ENCODE peak calls at places on chromosomes 2 and 18, in six cellular contexts. F is cardiac muscle cell, M is pancreas, V is mesendoderm, W is prostate gland, D is A549. N is an unnamed sample.

GRCh38 chr18:323253-323622 is 55.4 kb upstream of the THOC1 start:
- DNase-seq in D (no peak), M (no peak), V (no peak), F (peak), W (no peak), N (no peak)

GRCh38 chr2:58762176-58762781 is 521.2 kb upstream of the FANCL start:
- DNase-seq in W (peak), M (no peak), D (peak), V (peak), F (peak), N (peak)

GRCh38 chr18:77108001-77108692 is 24.4 kb downstream of the MBP start:
- DNase-seq in W (no peak), V (no peak), M (no peak), F (peak), D (no peak), N (no peak)

GRCh38 chr2:219296631-219297391 is 12.4 kb downstream of the PTPRN start:
- DNase-seq in F (no peak), D (no peak), W (no peak), V (no peak), M (no peak), N (peak)

GRCh38 chr2:192278701-192279100 is 84.0 kb upstream of the TMEFF2 start:
- DNase-seq in W (no peak), M (no peak), F (no peak), V (no peak), D (no peak), N (no peak)

GRCh38 chr2:71243548-71244301 is 16.8 kb upstream of the PAIP2B start:
- DNase-seq in V (peak), M (no peak), D (no peak), F (peak), W (no peak), N (no peak)

GRCh38 chr2:69250981-69251380 is 136.0 kb downstream of the GFPT1 start:
- DNase-seq in V (no peak), W (no peak), M (no peak), F (no peak), D (no peak), N (no peak)

GRCh38 chr2:226151157-226151556 is 648.5 kb downstream of the IRS1 start:
- DNase-seq in M (no peak), W (no peak), D (no peak), V (no peak), F (no peak), N (peak)

GRCh38 chr2:43222472-43223146 is 3.8 kb downstream of the ZFP36L2 start:
- DNase-seq in W (no peak), M (no peak), F (peak), V (no peak), D (no peak), N (no peak)

GRCh38 chr18:28834889-28835288 is 658.0 kb upstream of the CDH2 start:
- DNase-seq in V (no peak), D (peak), M (no peak), W (no peak), F (peak), N (no peak)

GRCh38 chr2:219495531-219496122 is 3.1 kb upstream of the GMPPA start:
- DNase-seq in V (peak), F (peak), W (no peak), D (peak), M (peak), N (no peak)

GRCh38 chr2:119823734-119824334 is 64.1 kb downstream of the PTPN4 start:
- DNase-seq in D (peak), M (no peak), F (peak), W (no peak), V (peak), N (no peak)

GRCh38 chr2:22359020-22359672 is 1025.8 kb upstream of the KLHL29 start:
- DNase-seq in M (no peak), W (no peak), F (no peak), D (no peak), V (peak), N (no peak)

GRCh38 chr18:62318613-62319012 is 6.5 kb upstream of the TNFRSF11A start:
- DNase-seq in F (no peak), W (no peak), V (no peak), M (no peak), D (no peak), N (no peak)

GRCh38 chr18:63878982-63879381 is 8.5 kb upstream of the SERPINB2 start:
- DNase-seq in V (peak), W (no peak), M (no peak), F (peak), D (no peak), N (no peak)

GRCh38 chr18:5710676-5711075 is 166.9 kb upstream of the EPB41L3 start:
- DNase-seq in M (no peak), V (no peak), F (no peak), D (no peak), W (no peak), N (no peak)

GRCh38 chr2:19839438-19839837 is 62.3 kb downstream of the TTC32 start:
- DNase-seq in F (no peak), V (no peak), W (no peak), M (no peak), D (no peak), N (no peak)

GRCh38 chr18:13380671-13381070 is 162.1 kb downstream of the LDLRAD4 start:
- DNase-seq in W (no peak), D (no peak), V (no peak), M (no peak), F (no peak), N (no peak)

GRCh38 chr18:74290831-74291770 is 662 bp downstream of the CYB5A start:
- DNase-seq in W (peak), V (peak), M (peak), F (peak), D (no peak), N (peak)

GRCh38 chr2:127628767-127629614 is 17.0 kb upstream of the GPR17 start:
- DNase-seq in V (peak), W (no peak), F (no peak), M (peak), D (no peak), N (no peak)

GRCh38 chr18:31206787-31207381 is 44.2 kb upstream of the DSC1 start:
- DNase-seq in F (no peak), D (peak), V (peak), W (peak), M (peak), N (no peak)

GRCh38 chr2:178426388-178426787 is 24.6 kb downstream of the PRKRA start:
- DNase-seq in W (no peak), V (no peak), D (no peak), F (peak), M (no peak), N (no peak)

GRCh38 chr2:149132303-149132702 is 93.8 kb downstream of the LYPD6B start:
- DNase-seq in V (no peak), F (no peak), M (no peak), W (no peak), D (no peak), N (no peak)

GRCh38 chr18:77061946-77062517 is 70.6 kb downstream of the MBP start:
- DNase-seq in V (peak), M (no peak), F (no peak), D (no peak), W (no peak), N (no peak)

DNA sequence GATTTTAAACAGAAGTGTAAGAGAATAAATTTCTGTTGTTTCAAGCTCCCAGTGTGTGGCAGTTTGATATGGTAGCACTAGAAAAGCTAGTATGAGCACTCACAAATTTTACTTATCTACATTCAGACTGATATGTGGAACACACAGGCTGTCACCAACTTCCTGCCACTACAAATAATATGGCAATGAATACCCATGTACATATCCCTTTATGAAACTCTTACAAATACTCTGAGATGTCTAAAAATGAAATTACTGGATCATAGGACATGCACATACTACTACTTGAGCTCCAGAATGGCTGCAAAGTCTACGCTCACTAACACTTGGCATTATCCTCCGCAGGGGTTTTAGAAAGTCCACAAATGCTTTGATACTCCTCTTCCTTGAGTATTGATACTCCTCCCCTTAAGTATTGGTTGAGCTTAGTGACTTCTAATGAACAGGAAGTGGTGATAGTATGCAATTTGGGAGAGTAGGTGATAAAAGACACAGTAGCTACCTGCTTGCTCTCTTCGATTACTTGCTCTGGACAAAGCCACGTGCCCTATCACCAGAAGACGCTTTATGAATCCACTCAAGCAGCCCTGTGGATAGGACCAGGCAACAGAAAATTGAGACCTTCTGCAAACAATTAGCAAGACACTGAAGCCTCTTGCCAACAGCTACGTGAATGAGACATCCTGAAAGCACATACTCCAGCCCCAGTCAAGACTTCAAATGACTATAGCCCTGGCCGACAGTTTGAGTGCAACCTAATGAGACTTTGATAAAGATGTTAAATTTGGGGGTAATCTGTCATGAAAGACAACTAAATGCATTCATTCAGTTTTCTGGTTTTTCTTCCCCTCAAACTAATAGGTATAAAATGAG is 35.4 kb downstream of the FBXO11 start:
- DNase-seq in V (no peak), F (no peak), D (no peak), M (no peak), W (no peak), N (no peak)
- H3K27ac ChIP-seq in V (no peak), F (peak), D (no peak), M (no peak), W (no peak), N (no peak)

DNA sequence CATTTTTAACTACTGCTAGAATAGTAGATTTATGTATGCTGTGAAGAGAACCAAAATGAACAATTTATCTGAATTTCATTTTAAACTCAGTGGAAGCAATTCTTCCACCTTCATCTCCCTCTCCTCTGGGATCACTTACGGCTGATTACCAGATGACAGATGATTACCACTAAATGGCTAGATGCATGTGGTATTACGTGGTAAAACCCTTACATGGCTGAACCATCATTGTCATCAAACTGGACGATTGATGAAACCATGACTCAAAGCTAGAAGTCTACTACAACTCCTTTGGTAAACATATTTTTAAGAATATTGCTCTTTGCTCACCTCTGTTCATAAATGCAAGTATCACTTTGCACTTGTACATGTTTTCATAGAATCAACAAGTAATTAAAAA is 48.5 kb upstream of the DOCK10 start:
- DNase-seq in W (no peak), F (no peak), D (no peak), V (no peak), M (no peak), N (no peak)
- H3K27ac ChIP-seq in W (no peak), F (no peak), D (peak), V (no peak), M (no peak), N (no peak)

GRCh38 chr18:22678486-22678885 is 254.6 kb upstream of the RBBP8 start:
- DNase-seq in D (no peak), V (no peak), M (no peak), F (peak), W (no peak), N (no peak)

GRCh38 chr18:22676423-22676822 is 256.7 kb upstream of the RBBP8 start:
- DNase-seq in F (peak), W (no peak), M (no peak), V (no peak), D (no peak), N (no peak)

GRCh38 chr18:22674300-22674699 is 256.6 kb upstream of the CTAGE1 start:
- DNase-seq in D (peak), M (no peak), V (peak), F (peak), W (no peak), N (no peak)

GRCh38 chr18:22673182-22673862 is 255.6 kb upstream of the CTAGE1 start:
- DNase-seq in D (no peak), F (no peak), W (no peak), V (no peak), M (no peak), N (no peak)

DNA sequence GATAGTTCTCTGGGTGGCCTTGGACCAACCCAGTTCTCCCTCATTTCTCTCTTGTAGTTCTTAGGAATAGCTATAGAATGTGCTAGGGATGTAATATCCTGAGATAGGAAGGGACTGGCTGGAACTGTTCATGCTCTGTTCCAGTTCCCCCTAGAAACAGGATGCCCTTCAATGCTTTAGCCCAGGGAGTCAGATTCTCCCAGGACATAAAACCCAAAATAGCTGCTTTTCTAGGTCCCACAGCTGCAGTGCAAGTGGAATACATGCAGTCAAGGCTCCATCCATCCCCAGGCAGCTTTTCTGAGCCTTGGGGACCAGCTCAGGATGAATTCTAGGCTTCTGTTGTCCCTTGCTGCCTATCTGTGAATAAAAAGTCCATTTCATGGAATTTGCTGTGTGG is 257.3 kb upstream of the CTAGE1 start:
- DNase-seq in F (no peak), W (no peak), V (no peak), M (no peak), D (no peak), N (no peak)
- H3K27ac ChIP-seq in F (no peak), W (no peak), V (no peak), M (no peak), D (peak), N (no peak)

GRCh38 chr2:36919041-36919837 is 47.1 kb downstream of the STRN start:
- DNase-seq in F (peak), D (no peak), V (peak), M (no peak), W (no peak), N (no peak)
- H3K27ac ChIP-seq in F (peak), D (no peak), V (no peak), M (no peak), W (no peak), N (no peak)

DNA sequence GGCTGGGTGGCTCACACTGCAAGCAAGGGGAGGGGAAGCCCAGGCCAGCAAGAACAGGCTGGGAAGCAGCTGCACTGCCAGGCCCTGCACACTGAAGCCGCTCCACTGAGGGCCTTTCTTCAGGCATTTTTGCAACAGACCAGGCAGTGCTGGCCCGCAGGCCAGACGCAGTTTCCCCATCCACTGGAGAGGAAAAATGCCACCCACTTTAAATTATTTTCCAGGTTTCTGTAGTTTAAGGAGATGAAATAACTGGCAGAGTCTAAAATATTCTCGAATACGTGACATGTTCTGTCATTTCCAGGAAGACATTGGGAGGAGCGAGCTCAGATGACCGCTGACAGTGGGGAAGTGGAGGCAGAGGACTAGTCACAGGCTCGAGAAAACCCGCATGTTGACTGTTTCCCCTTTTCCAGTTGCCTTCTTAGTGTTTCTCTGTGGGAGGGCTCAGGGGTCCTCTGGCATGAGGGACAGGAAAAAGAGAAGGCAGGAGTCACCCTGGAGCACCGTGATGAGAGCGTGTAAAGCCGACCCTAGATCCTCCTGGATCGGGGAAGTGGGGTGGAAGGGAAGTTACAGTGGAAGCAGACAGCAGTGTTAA is 53.3 kb upstream of the B3GNT7 start:
- DNase-seq in F (no peak), W (no peak), D (no peak), V (no peak), M (no peak), N (no peak)
- H3K27ac ChIP-seq in F (peak), W (no peak), D (no peak), V (no peak), M (no peak), N (no peak)

GRCh38 chr2:64644240-64645013 is 9.3 kb downstream of the SERTAD2 start:
- DNase-seq in F (peak), D (peak), M (no peak), W (peak), V (peak), N (peak)
- H3K27ac ChIP-seq in F (peak), D (peak), M (peak), W (peak), V (peak), N (peak)

GRCh38 chr2:96353606-96354095 is 18.1 kb downstream of the NCAPH start:
- DNase-seq in W (no peak), F (peak), M (no peak), D (no peak), V (no peak), N (no peak)
- H3K27ac ChIP-seq in W (no peak), F (no peak), M (no peak), D (no peak), V (no peak), N (no peak)

GRCh38 chr18:78123144-78123909 is 856.3 kb upstream of the SALL3 start:
- DNase-seq in D (no peak), W (no peak), V (no peak), M (no peak), F (no peak), N (no peak)

GRCh38 chr18:78125497-78125896 is 854.1 kb upstream of the SALL3 start:
- DNase-seq in D (no peak), M (no peak), F (no peak), V (no peak), W (no peak), N (no peak)

GRCh38 chr18:78127041-78127440 is 852.6 kb upstream of the SALL3 start:
- DNase-seq in W (no peak), V (no peak), D (no peak), F (no peak), M (no peak), N (no peak)

GRCh38 chr18:78126106-78126505 is 853.5 kb upstream of the SALL3 start:
- DNase-seq in F (no peak), V (no peak), W (no peak), D (no peak), M (no peak), N (no peak)

DNA sequence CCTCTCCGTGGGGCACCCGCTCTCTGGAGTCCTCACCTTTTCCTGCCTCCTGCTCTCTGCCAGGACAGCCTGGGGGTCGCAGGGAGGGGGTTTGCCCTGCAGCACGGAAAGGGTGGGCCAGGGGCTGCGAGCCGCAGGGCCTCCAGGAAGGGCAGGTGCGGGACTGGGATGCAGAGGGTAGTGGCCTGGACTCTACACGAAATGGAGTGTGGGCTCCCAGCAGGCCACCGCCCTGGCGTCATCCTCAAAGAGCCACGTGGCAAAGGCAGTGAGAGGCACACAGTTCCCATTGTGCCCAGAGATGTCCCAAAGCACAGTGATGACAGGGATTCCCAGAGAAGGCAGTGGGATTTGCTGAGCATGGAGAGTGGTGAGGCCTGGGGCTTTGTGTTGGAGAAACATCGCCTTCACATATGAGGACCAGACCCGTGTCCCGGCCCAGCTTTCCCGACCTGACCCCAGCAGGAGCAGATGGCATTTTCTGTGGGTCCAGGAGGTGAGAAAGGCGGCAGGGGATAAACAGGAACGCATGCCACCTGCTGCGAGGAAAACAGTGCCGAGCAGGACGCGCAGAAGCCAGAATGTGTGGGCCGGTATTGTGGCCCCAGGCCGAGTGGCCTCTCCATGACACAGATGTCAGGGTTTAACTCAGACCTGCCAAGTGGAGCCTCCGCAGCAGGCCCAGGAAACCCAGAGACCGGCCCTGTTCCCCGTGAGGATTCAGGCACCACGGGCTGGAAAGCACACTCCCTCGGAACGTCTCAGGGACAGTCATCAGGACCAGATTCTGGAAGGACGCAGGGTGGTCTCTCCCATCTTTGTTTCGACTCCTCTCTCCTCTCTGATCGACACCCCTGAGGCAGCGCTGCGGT is 855.5 kb upstream of the SALL3 start:
- DNase-seq in W (no peak), M (no peak), F (no peak), D (no peak), V (no peak), N (no peak)
- H3K27ac ChIP-seq in W (no peak), M (no peak), F (no peak), D (no peak), V (no peak), N (no peak)

GRCh38 chr2:11862049-11862448 is 115.6 kb downstream of the LPIN1 start:
- DNase-seq in F (no peak), M (no peak), V (no peak), D (no peak), W (no peak), N (no peak)

GRCh38 chr2:11864724-11865123 is 118.3 kb downstream of the LPIN1 start:
- DNase-seq in D (no peak), M (no peak), F (no peak), W (no peak), V (no peak), N (no peak)

GRCh38 chr2:11861044-11861443 is 114.6 kb downstream of the LPIN1 start:
- DNase-seq in D (no peak), W (no peak), F (no peak), V (no peak), M (no peak), N (no peak)

GRCh38 chr2:11863513-11864328 is 117.3 kb downstream of the LPIN1 start:
- DNase-seq in F (peak), W (peak), M (peak), V (peak), D (peak), N (peak)

DNA sequence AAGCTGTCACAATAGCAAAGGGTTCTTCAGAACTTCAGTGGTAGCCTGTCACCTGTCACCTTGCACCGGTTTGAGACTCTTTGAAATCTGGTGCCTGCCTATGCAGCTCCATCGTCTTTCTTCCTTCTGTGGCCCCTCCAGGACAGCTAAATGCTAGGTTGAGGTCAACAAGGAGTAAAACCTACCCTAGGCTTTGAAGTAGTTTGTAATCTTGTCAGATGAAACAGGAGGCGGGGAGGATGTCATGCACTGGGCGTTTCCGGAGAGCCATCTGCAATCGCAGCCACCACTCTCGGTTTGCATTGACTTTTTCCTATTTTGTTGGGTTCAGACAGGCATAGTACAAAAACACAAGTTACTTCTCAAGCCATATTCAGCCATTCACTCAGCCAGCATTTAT is 116.7 kb downstream of the LPIN1 start:
- DNase-seq in W (no peak), M (no peak), D (no peak), V (no peak), F (no peak), N (no peak)
- H3K27ac ChIP-seq in W (no peak), M (no peak), D (no peak), V (no peak), F (peak), N (peak)

N was measured in ovary.